ENCODE peak calls at places on chromosome 6, in five cellular contexts. J is IMR-90; Z is heart left ventricle; O is aorta; T is effector memory CD4-positive, alpha-beta T cell. C is an unnamed sample. For H3K9me3, the result is how much of the 10 kb centered on the place peaks cover.

GRCh38 chr6:3455490-3456394 is 1.1 kb downstream of the SLC22A23 start:
- DNase-seq in J (no peak), T (no peak), Z (peak), O (peak), C (no peak)

GRCh38 chr6:85192186-85192585 is 257.7 kb upstream of the NT5E start:
- DNase-seq in T (no peak), J (peak), O (no peak), Z (no peak), C (no peak)

GRCh38 chr6:46888031-46888430 is 33.7 kb downstream of the ADGRF5 start:
- DNase-seq in O (no peak), J (no peak), T (no peak), Z (no peak), C (no peak)

GRCh38 chr6:137764464-137764863 is 102.6 kb upstream of the TNFAIP3 start:
- DNase-seq in O (no peak), Z (no peak), T (no peak), J (peak), C (no peak)

GRCh38 chr6:146545608-146546007 is 2.0 kb downstream of the RAB32 start:
- DNase-seq in T (no peak), O (no peak), J (peak), Z (no peak), C (no peak)

GRCh38 chr6:161236091-161236633 is 37.7 kb downstream of the AGPAT4 start:
- DNase-seq in Z (no peak), T (no peak), J (no peak), O (no peak), C (no peak)

GRCh38 chr6:122285292-122285913 is 114.0 kb upstream of the HSF2 start:
- DNase-seq in O (no peak), Z (no peak), J (no peak), T (no peak), C (no peak)

GRCh38 chr6:797479-798077 is 104.6 kb upstream of the EXOC2 start:
- DNase-seq in O (no peak), Z (no peak), J (peak), T (no peak), C (peak)

GRCh38 chr6:1946583-1946982 is 298.8 kb downstream of the GMDS start:
- DNase-seq in J (no peak), O (no peak), T (no peak), Z (no peak), C (no peak)

GRCh38 chr6:10555625-10556309 is 34.6 kb downstream of the GCNT2 start:
- DNase-seq in O (peak), Z (peak), J (peak), T (no peak), C (no peak)

GRCh38 chr6:25024821-25025220 is 89.1 kb upstream of the RIPOR2 start:
- DNase-seq in T (no peak), Z (no peak), J (no peak), O (no peak), C (no peak)

GRCh38 chr6:64694356-64694755 is 1012.7 kb downstream of the EYS start:
- DNase-seq in Z (no peak), J (no peak), T (no peak), O (no peak), C (no peak)

GRCh38 chr6:21189721-21190120 is 403.8 kb upstream of the SOX4 start:
- DNase-seq in J (no peak), T (no peak), Z (no peak), O (no peak), C (no peak)

GRCh38 chr6:52512199-52512598 is 64.7 kb downstream of the TRAM2 start:
- DNase-seq in O (peak), T (no peak), Z (peak), J (peak), C (peak)

GRCh38 chr6:160950507-160950906 is 41.1 kb upstream of the MAP3K4 start:
- DNase-seq in J (peak), Z (peak), T (no peak), O (no peak), C (no peak)

GRCh38 chr6:127518710-127519468 is at the start of gene MTCL3:
- DNase-seq in Z (no peak), J (peak), O (no peak), T (no peak), C (no peak)

GRCh38 chr6:111734068-111734825 is 128.6 kb upstream of the TRAF3IP2 start:
- DNase-seq in O (no peak), T (no peak), Z (no peak), J (peak), C (no peak)

GRCh38 chr6:73722318-73723060 is 26.5 kb downstream of the CD109 start:
- DNase-seq in J (peak), O (no peak), Z (peak), T (no peak), C (no peak)

GRCh38 chr6:158912591-158912990 is 87.4 kb downstream of the RSPH3 start:
- DNase-seq in O (no peak), T (no peak), Z (no peak), J (no peak), C (no peak)

GRCh38 chr6:94190030-94190429 is 770.7 kb upstream of the EPHA7 start:
- DNase-seq in Z (no peak), O (no peak), J (no peak), T (no peak), C (no peak)

GRCh38 chr6:5866547-5867051 is 140.1 kb downstream of the NRN1 start:
- DNase-seq in Z (no peak), T (no peak), O (no peak), J (peak), C (no peak)

GRCh38 chr6:148455225-148455624 is 112.6 kb downstream of the SASH1 start:
- DNase-seq in Z (no peak), J (peak), O (no peak), T (no peak), C (no peak)

GRCh38 chr6:135012764-135013163 is 41.9 kb downstream of the HBS1L start:
- DNase-seq in O (no peak), T (no peak), J (peak), Z (no peak), C (no peak)

GRCh38 chr6:35077006-35077712 is 64.0 kb downstream of the TCP11 start:
- DNase-seq in Z (peak), J (no peak), O (peak), T (no peak), C (no peak)

GRCh38 chr6:26240981-26241770 is 123.8 kb upstream of the BTN3A2 start:
- DNase-seq in T (peak), O (peak), J (peak), Z (no peak), C (no peak)

GRCh38 chr6:43981363-43981990 is 145.8 kb downstream of the MRPL14 start:
- DNase-seq in Z (no peak), J (no peak), T (no peak), O (no peak), C (no peak)

GRCh38 chr6:135546680-135547418 is 49.3 kb upstream of the AHI1 start:
- DNase-seq in Z (peak), O (no peak), T (no peak), J (no peak), C (no peak)

GRCh38 chr6:156703719-156704118 is 73.5 kb upstream of the ARID1B start:
- DNase-seq in O (no peak), J (peak), T (no peak), Z (no peak), C (no peak)

GRCh38 chr6:159044899-159045727 is at the start of gene TAGAP:
- DNase-seq in O (peak), T (peak), Z (peak), J (peak), C (no peak)

GRCh38 chr6:42316390-42316970 is 98.8 kb upstream of the MRPS10 start:
- DNase-seq in Z (no peak), J (peak), O (peak), T (no peak), C (no peak)

GRCh38 chr6:151430886-151431285 is 21.0 kb downstream of the RMND1 start:
- DNase-seq in O (no peak), J (no peak), Z (no peak), T (no peak), C (no peak)

GRCh38 chr6:98530732-98531131 is 303.6 kb upstream of the POU3F2 start:
- DNase-seq in J (no peak), Z (no peak), T (no peak), O (no peak), C (no peak)

GRCh38 chr6:168376811-168377480 is 57.4 kb upstream of the DACT2 start:
- DNase-seq in J (no peak), O (peak), Z (no peak), T (no peak), C (no peak)

DNA sequence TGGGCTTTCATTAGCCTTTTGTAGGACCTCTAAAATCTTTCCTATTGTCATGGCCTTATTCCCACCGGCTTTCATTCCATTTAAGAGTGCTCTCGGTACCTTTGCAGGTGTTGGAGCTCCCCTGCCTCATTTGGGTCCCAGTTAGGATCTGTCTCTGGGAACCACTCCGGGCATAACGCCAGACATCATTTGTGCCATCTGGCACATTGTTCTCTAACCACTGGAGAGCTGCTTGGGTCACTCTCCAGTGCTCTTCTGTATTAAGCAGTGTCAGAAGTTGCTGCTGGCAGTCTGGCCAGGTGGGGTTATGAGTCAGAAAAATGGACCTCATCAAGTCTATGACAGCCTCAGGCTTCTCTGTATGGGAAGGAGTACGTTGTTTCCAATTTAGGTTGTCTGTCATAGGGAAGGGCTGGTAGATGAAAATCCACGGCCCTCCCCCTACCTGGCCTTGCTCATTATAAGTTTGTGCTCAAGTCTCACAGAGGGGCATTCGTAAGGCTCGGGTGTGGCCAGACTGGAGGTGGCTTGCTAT is 62.9 kb upstream of the MOCS1 start:
- DNase-seq in T (no peak), J (no peak), O (no peak), Z (no peak), C (no peak)
- H3K9me3 ChIP-seq in T (under half), J (under half), O (under half), Z (under half), C (under half)

GRCh38 chr6:27472617-27473400 is at the start of gene ZNF184:
- DNase-seq in O (peak), Z (peak), T (peak), J (peak), C (peak)

GRCh38 chr6:27468334-27468733 is 4.6 kb downstream of the ZNF184 start:
- DNase-seq in T (no peak), J (peak), Z (no peak), O (no peak), C (no peak)

GRCh38 chr6:27472182-27472616 is 706 bp downstream of the ZNF184 start:
- DNase-seq in O (peak), Z (peak), T (peak), J (peak), C (peak)

GRCh38 chr6:27471365-27472115 is 1.4 kb downstream of the ZNF184 start:
- DNase-seq in Z (no peak), O (no peak), J (no peak), T (no peak), C (no peak)

GRCh38 chr6:27470023-27470422 is 2.9 kb downstream of the ZNF184 start:
- DNase-seq in T (no peak), Z (no peak), O (no peak), J (no peak), C (no peak)
- H3K9me3 ChIP-seq in T (under half), Z (under half), O (under half), J (under half), C (under half)

GRCh38 chr6:131049515-131050081 is 13.4 kb downstream of the EPB41L2 start:
- DNase-seq in Z (no peak), O (no peak), J (no peak), T (no peak), C (no peak)

GRCh38 chr6:131058236-131058635 is 4.8 kb downstream of the EPB41L2 start:
- DNase-seq in J (peak), O (no peak), T (no peak), Z (no peak), C (no peak)

GRCh38 chr6:131051316-131051715 is 11.7 kb downstream of the EPB41L2 start:
- DNase-seq in O (no peak), J (no peak), Z (no peak), T (no peak), C (no peak)

GRCh38 chr6:131054392-131055250 is 8.4 kb downstream of the EPB41L2 start:
- DNase-seq in Z (no peak), J (no peak), O (no peak), T (no peak), C (no peak)

GRCh38 chr6:131053546-131054240 is 9.4 kb downstream of the EPB41L2 start:
- DNase-seq in O (no peak), T (no peak), J (no peak), Z (no peak), C (no peak)
- H3K9me3 ChIP-seq in O (under half), T (under half), J (under half), Z (under half), C (under half)

GRCh38 chr6:4818272-4818938 is 42.2 kb downstream of the CDYL start:
- DNase-seq in O (no peak), J (no peak), Z (no peak), T (no peak), C (no peak)
- H3K9me3 ChIP-seq in O (under half), J (under half), Z (under half), T (under half), C (under half)

GRCh38 chr6:106807946-106808611 is 166.4 kb downstream of the CD24 start:
- DNase-seq in T (no peak), Z (no peak), O (no peak), J (no peak), C (no peak)

GRCh38 chr6:106805017-106805335 is 169.6 kb downstream of the CD24 start:
- DNase-seq in Z (no peak), O (no peak), J (no peak), T (no peak), C (no peak)

GRCh38 chr6:106805771-106806170 is 168.8 kb downstream of the CD24 start:
- DNase-seq in J (no peak), O (no peak), T (no peak), Z (no peak), C (no peak)

GRCh38 chr6:106811088-106811686 is 163.3 kb downstream of the CD24 start:
- DNase-seq in O (no peak), J (no peak), T (no peak), Z (no peak), C (no peak)

DNA sequence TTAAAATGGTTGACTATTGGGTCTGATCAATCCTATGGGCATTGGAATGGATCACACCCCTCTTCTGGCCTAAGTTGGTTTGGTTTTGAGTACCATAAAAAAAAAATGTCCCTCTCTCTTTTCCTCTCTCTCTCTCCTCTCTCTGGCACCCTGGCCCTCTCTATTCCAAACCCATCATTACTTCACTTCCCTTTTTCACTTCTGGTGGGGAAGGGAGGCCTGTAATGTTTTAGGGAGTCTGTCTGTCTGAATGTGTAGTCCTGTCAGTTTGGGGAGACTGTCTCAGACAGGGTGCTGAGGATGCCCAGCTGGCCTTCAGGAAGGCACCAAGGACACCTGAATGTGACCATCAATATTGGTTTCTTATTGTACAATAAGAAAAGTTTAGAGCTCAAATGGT is 165.8 kb downstream of the CD24 start:
- DNase-seq in O (no peak), T (no peak), Z (no peak), J (no peak), C (no peak)
- H3K9me3 ChIP-seq in O (under half), T (under half), Z (under half), J (under half), C (under half)